ENCODE peak calls at places on chromosome 20, in five cellular contexts. A is K562, E is GM23338, F is HepG2, Z is GM12878. I is an unnamed sample.

GRCh38 chr20:33746325-33746998 is 14.7 kb downstream of the ZNF341 start:
- DNase-seq in A (no peak), E (no peak), Z (no peak), F (no peak), I (no peak)

GRCh38 chr20:13017883-13018535 is 9.2 kb downstream of the SPTLC3 start:
- DNase-seq in A (no peak), Z (no peak), E (no peak), F (no peak), I (no peak)

GRCh38 chr20:17202668-17203067 is 24.2 kb upstream of the PCSK2 start:
- DNase-seq in E (peak), F (no peak), Z (no peak), A (no peak), I (no peak)

GRCh38 chr20:21709535-21709904 is 4.1 kb downstream of the PAX1 start:
- DNase-seq in Z (no peak), A (no peak), F (no peak), E (no peak), I (no peak)

GRCh38 chr20:1673424-1673823 is 15.8 kb upstream of the SIRPG start:
- DNase-seq in F (no peak), Z (no peak), E (no peak), A (no peak), I (no peak)

GRCh38 chr20:21514553-21515251 is 838 bp upstream of the NKX2-2 start:
- DNase-seq in Z (no peak), A (no peak), E (peak), F (no peak), I (no peak)

GRCh38 chr20:23320317-23320716 is 30.3 kb upstream of the NXT1 start:
- DNase-seq in Z (no peak), F (peak), E (peak), A (no peak), I (peak)

GRCh38 chr20:32837157-32837556 is 17.4 kb downstream of the MAPRE1 start:
- DNase-seq in Z (no peak), F (no peak), E (no peak), A (no peak), I (no peak)

GRCh38 chr20:919491-919916 is 3.4 kb upstream of the ANGPT4 start:
- DNase-seq in A (peak), Z (no peak), E (no peak), F (no peak), I (no peak)

GRCh38 chr20:17024513-17025105 is 202.2 kb upstream of the PCSK2 start:
- DNase-seq in F (peak), E (peak), Z (no peak), A (no peak), I (peak)

GRCh38 chr20:7667194-7667593 is 273.1 kb downstream of the HAO1 start:
- DNase-seq in A (no peak), E (no peak), F (no peak), Z (no peak), I (peak)

GRCh38 chr20:41475507-41475906 is 108.9 kb upstream of the EMILIN3 start:
- DNase-seq in Z (no peak), F (no peak), E (no peak), A (no peak), I (no peak)

GRCh38 chr20:34998331-34998950 is 42.8 kb downstream of the MYH7B start:
- DNase-seq in Z (no peak), E (peak), F (no peak), A (no peak), I (no peak)

GRCh38 chr20:38550274-38550673 is 30.7 kb upstream of the ADIG start:
- DNase-seq in F (peak), A (peak), Z (no peak), E (peak), I (no peak)

GRCh38 chr20:43194187-43194586 is 4.5 kb upstream of the PTPRT start:
- DNase-seq in A (no peak), F (no peak), Z (no peak), E (no peak), I (no peak)

GRCh38 chr20:22385602-22386299 is 198.6 kb downstream of the FOXA2 start:
- DNase-seq in F (peak), Z (no peak), A (peak), E (peak), I (peak)

GRCh38 chr20:35791823-35792222 is 20.0 kb downstream of the PHF20 start:
- DNase-seq in F (no peak), A (no peak), Z (no peak), E (no peak), I (peak)

GRCh38 chr20:63378626-63379025 is 17.5 kb upstream of the CHRNA4 start:
- DNase-seq in A (no peak), E (peak), Z (no peak), F (no peak), I (no peak)

GRCh38 chr20:37355252-37356180 is 9.6 kb downstream of the SRC start:
- DNase-seq in E (no peak), F (no peak), Z (no peak), A (no peak), I (no peak)

GRCh38 chr20:41664584-41664983 is 46.4 kb upstream of the CHD6 start:
- DNase-seq in F (peak), E (peak), A (peak), Z (peak), I (peak)

GRCh38 chr20:59514554-59514953 is 89.8 kb upstream of the PHACTR3 start:
- DNase-seq in Z (no peak), A (no peak), E (no peak), F (no peak), I (no peak)

GRCh38 chr20:57698191-57698866 is 11.5 kb downstream of the PMEPA1 start:
- DNase-seq in A (no peak), E (no peak), F (peak), Z (no peak), I (peak)

GRCh38 chr20:51972031-51972430 is 169.7 kb upstream of the SALL4 start:
- DNase-seq in A (no peak), E (no peak), F (no peak), Z (no peak), I (no peak)

GRCh38 chr20:52179331-52180166 is 12.0 kb downstream of the ZFP64 start:
- DNase-seq in F (no peak), E (no peak), A (no peak), Z (peak), I (no peak)

GRCh38 chr20:3786126-3786484 is 435 bp downstream of the CENPB start:
- DNase-seq in E (peak), F (no peak), A (no peak), Z (no peak), I (peak)

GRCh38 chr20:56032251-56032650 is 26.9 kb upstream of the CBLN4 start:
- DNase-seq in F (no peak), A (no peak), E (peak), Z (no peak), I (no peak)
- TF ChIP-seq REST in F (no peak), A (no peak), E (no peak), Z (no peak), I (no peak)

GRCh38 chr20:62356143-62356947 is 10.8 kb downstream of the LAMA5 start:
- DNase-seq in Z (no peak), F (no peak), E (no peak), A (no peak), I (peak)

GRCh38 chr20:62358171-62358719 is 8.9 kb downstream of the LAMA5 start:
- DNase-seq in F (no peak), E (no peak), A (peak), Z (no peak), I (no peak)

GRCh38 chr20:62355527-62356142 is 11.5 kb downstream of the LAMA5 start:
- DNase-seq in E (no peak), Z (no peak), A (no peak), F (peak), I (no peak)

GRCh38 chr20:62357681-62358080 is 9.4 kb downstream of the LAMA5 start:
- DNase-seq in E (no peak), F (no peak), A (no peak), Z (no peak), I (no peak)

GRCh38 chr20:62356948-62357667 is 10.0 kb downstream of the LAMA5 start:
- DNase-seq in A (peak), F (no peak), Z (no peak), E (no peak), I (peak)
- TF ChIP-seq JUNB in A (no peak), F (no peak), Z (no peak), E (no peak), I (peak)

GRCh38 chr20:19938421-19938787 is 78.8 kb upstream of the NAA20 start:
- DNase-seq in Z (no peak), E (no peak), A (no peak), F (no peak), I (no peak)

GRCh38 chr20:19937651-19938420 is 79.3 kb upstream of the NAA20 start:
- DNase-seq in Z (peak), E (no peak), F (no peak), A (no peak), I (no peak)

GRCh38 chr20:19935842-19936241 is 81.3 kb upstream of the NAA20 start:
- DNase-seq in Z (no peak), F (no peak), A (no peak), E (peak), I (no peak)

GRCh38 chr20:19934792-19935491 is 82.2 kb upstream of the NAA20 start:
- DNase-seq in A (no peak), F (no peak), E (no peak), Z (no peak), I (peak)

DNA sequence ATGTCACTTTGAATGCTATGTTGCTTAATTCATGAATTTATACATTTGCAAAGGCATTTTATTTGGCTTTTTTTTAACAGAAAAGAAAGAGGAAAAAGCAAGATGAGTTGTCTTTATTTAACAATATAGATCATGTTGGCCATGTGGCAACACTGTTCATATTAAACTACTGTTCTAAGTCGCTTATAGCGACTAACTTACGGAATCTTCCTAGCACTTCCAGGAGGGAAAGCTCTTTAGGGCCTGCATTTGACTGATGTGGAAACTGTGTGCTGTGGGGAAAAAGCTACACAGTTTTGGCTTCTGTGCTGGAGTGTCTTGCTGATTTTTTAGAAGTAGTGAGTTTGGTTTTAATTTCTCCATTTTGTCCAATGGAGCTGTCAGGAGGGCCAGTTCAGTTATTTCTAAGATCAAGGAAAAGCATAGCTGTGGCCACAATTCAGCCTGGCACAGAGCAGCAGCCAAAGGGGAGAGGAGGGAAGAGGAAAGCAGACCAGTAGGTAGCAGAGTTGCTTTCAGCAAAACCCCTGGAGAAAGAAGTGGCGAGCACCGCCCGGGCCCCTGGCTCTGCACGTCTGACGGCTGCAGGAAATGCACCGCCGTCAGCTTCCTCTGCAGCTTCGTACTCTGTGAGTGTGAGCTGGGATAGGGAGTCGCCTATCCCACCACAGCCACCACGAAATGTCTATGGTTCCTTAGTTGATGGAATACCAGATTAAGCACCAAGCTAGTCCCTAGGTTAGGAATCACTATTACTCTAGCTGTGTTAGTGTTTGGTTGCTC is 80.2 kb upstream of the NAA20 start:
- DNase-seq in A (no peak), Z (no peak), E (no peak), F (no peak), I (no peak)
- TF ChIP-seq REST in A (no peak), Z (no peak), E (no peak), F (no peak), I (no peak)

GRCh38 chr20:44963325-44964215 is 2.7 kb upstream of the STK4 start:
- DNase-seq in F (no peak), E (no peak), Z (no peak), A (no peak), I (no peak)
- TF ChIP-seq JUNB in F (no peak), E (no peak), Z (no peak), A (no peak), I (no peak)